ENCODE peak calls at places on chromosomes 16 and 17, in four cellular contexts. N is stimulated activated CD4-positive, alpha-beta T cell treated with anti-CD3 and anti-CD28 coated beads, TNF-alpha, amount 100 ng/mL, for 48 hours; W is activated CD4-positive, alpha-beta T cell treated with anti-CD3 and anti-CD28 coated beads for 36 hours; F is GM19239. O is an unnamed sample.

GRCh38 chr16:8660841-8661301 is 13.5 kb upstream of the ABAT start:
- DNase-seq in W (peak; percentile 84), F (peak; percentile 29), N (peak; percentile 21), O (no peak)

GRCh38 chr17:45646288-45646988 is 137.7 kb upstream of the CRHR1 start:
- DNase-seq in N (no peak), W (no peak), F (no peak), O (no peak)

GRCh38 chr16:68344252-68344651 is 33.4 kb downstream of the PRMT7 start:
- DNase-seq in F (no peak), N (no peak), W (no peak), O (no peak)

GRCh38 chr16:75265911-75266701 is 14.7 kb upstream of the BCAR1 start:
- DNase-seq in N (no peak), W (peak; percentile 52), F (peak; percentile 97), O (no peak)

GRCh38 chr17:65220732-65221131 is 83.6 kb downstream of the RGS9 start:
- DNase-seq in F (no peak), N (no peak), W (no peak), O (no peak)

GRCh38 chr17:42016411-42016831 is 818 bp downstream of the DNAJC7 start:
- DNase-seq in N (no peak), W (peak; percentile 46), F (no peak), O (no peak)

GRCh38 chr17:632551-632950 is 82.1 kb downstream of the VPS53 start:
- DNase-seq in F (no peak), N (no peak), W (no peak), O (no peak)

GRCh38 chr16:20904507-20905079 is 4.0 kb downstream of the LYRM1 start:
- DNase-seq in N (no peak), W (no peak), F (peak; percentile 29), O (no peak)

GRCh38 chr17:57357830-57358426 is 101.6 kb downstream of the MSI2 start:
- DNase-seq in N (no peak), F (peak; percentile 38), W (no peak), O (no peak)

GRCh38 chr17:39700148-39700987 is 504 bp downstream of the ERBB2 start:
- DNase-seq in F (no peak), W (no peak), N (no peak), O (no peak)

GRCh38 chr17:82283208-82283749 is 9.8 kb upstream of the CSNK1D start:
- DNase-seq in F (no peak), W (peak; percentile 87), N (no peak), O (no peak)

GRCh38 chr16:265711-266110 is 10.0 kb downstream of the RGS11 start:
- DNase-seq in W (peak; percentile 41), N (no peak), F (no peak), O (no peak)

GRCh38 chr17:72467841-72468653 is 347.2 kb downstream of the SOX9 start:
- DNase-seq in F (no peak), W (no peak), N (no peak), O (no peak)

GRCh38 chr17:81471804-81472456 is 40.7 kb downstream of the ACTG1 start:
- DNase-seq in F (no peak), W (peak; percentile 61), N (peak; percentile 42), O (no peak)

GRCh38 chr16:2147981-2148671 is at the start of gene RAB26:
- DNase-seq in W (peak; percentile 64), N (no peak), F (no peak), O (no peak)

GRCh38 chr17:35774499-35774898 is 13.8 kb downstream of the C17orf50 start:
- DNase-seq in F (no peak), N (no peak), W (no peak), O (no peak)

GRCh38 chr16:2451851-2452320 is 8.0 kb upstream of the TEDC2 start:
- DNase-seq in W (no peak), F (no peak), N (no peak), O (no peak)

GRCh38 chr17:77666881-77667395 is 291.6 kb upstream of the TNRC6C start:
- DNase-seq in N (peak; percentile 45), W (peak; percentile 84), F (peak; percentile 40), O (no peak)

GRCh38 chr17:77308768-77309726 is 168.3 kb downstream of the SEC14L1 start:
- DNase-seq in N (no peak), W (no peak), F (no peak), O (no peak)

GRCh38 chr17:1029196-1029911 is 32.4 kb downstream of the TIMM22 start:
- DNase-seq in W (no peak), N (no peak), F (no peak), O (no peak)

GRCh38 chr17:39564201-39564828 is 43.4 kb downstream of the NEUROD2 start:
- DNase-seq in F (no peak), N (no peak), W (no peak), O (peak; percentile 75)

GRCh38 chr16:20727181-20727580 is 14.4 kb downstream of the THUMPD1 start:
- DNase-seq in F (no peak), N (no peak), W (no peak), O (no peak)

GRCh38 chr16:10964039-10964890 is 19.9 kb downstream of the CLEC16A start:
- DNase-seq in W (peak; percentile 93), F (peak; percentile 54), N (peak; percentile 78), O (no peak)

GRCh38 chr17:60372790-60373483 is 19.0 kb downstream of the USP32 start:
- DNase-seq in F (no peak), N (no peak), W (peak; percentile 14), O (no peak)

GRCh38 chr17:50950002-50950877 is 84.1 kb upstream of the TOB1 start:
- DNase-seq in F (peak; percentile 44), W (peak; percentile 76), N (peak; percentile 25), O (no peak)

GRCh38 chr16:49596699-49597291 is 223.2 kb downstream of the C16orf78 start:
- DNase-seq in N (no peak), F (no peak), W (no peak), O (no peak)

GRCh38 chr17:31134526-31134925 is 39.7 kb downstream of the NF1 start:
- DNase-seq in N (no peak), F (no peak), W (no peak), O (no peak)

GRCh38 chr17:41494524-41494923 is 4.8 kb upstream of the KRT36 start:
- DNase-seq in W (no peak), N (no peak), F (no peak), O (no peak)

GRCh38 chr17:7063518-7064094 is 16.4 kb downstream of the CLEC10A start:
- DNase-seq in F (no peak), W (no peak), N (no peak), O (no peak)

GRCh38 chr17:49746791-49747490 is 17.0 kb downstream of the FAM117A start:
- DNase-seq in F (no peak), N (no peak), W (no peak), O (no peak)

GRCh38 chr16:20042848-20043247 is 30.8 kb downstream of the GPR139 start:
- DNase-seq in N (no peak), W (no peak), F (no peak), O (no peak)

GRCh38 chr17:57645950-57646686 is 99.0 kb downstream of the CCDC182 start:
- DNase-seq in W (peak; percentile 39), F (no peak), N (no peak), O (no peak)

GRCh38 chr17:82212331-82213250 is at the start of gene CCDC57:
- DNase-seq in F (peak; percentile 95), W (peak; percentile 88), N (peak; percentile 56), O (no peak)

GRCh38 chr16:84826558-84826941 is 6.8 kb downstream of the CRISPLD2 start:
- DNase-seq in F (no peak), N (no peak), W (no peak), O (no peak)

GRCh38 chr17:74601944-74602572 is 10.0 kb upstream of the CD300LD start:
- DNase-seq in N (peak; percentile 4), W (peak; percentile 64), F (peak; percentile 40), O (no peak)

GRCh38 chr16:23726710-23727109 is 13.7 kb upstream of the ERN2 start:
- DNase-seq in W (no peak), N (no peak), F (no peak), O (no peak)

GRCh38 chr17:62818491-62818890 is 10.4 kb upstream of the MARCHF10 start:
- DNase-seq in N (no peak), F (no peak), W (no peak), O (no peak)

O was measured in NCI-H1436 treated with DMSO at 0.1 percent for 48 hours.